ENCODE peak calls at places on chromosomes 16 and 17, in six cellular contexts. U, K, H, F, J and W are unnamed samples.

GRCh38 chr17:2335726-2336214 is 487 bp downstream of the TSR1 start:
- DNase-seq in K (no peak), F (peak), H (no peak), J (no peak), U (no peak), W (no peak)

GRCh38 chr17:59565959-59566324 is 532 bp downstream of the DHX40 start:
- DNase-seq in H (peak), F (peak), U (peak), J (no peak), K (peak), W (no peak)

GRCh38 chr17:4998027-4998665 is 396 bp downstream of the KIF1C start:
- DNase-seq in J (no peak), U (no peak), K (peak), F (no peak), H (peak), W (no peak)

GRCh38 chr16:52742052-52742451 is 195.1 kb upstream of the TOX3 start:
- DNase-seq in H (no peak), J (no peak), F (no peak), K (no peak), U (no peak), W (no peak)

GRCh38 chr17:43456661-43457361 is 27.0 kb upstream of the DHX8 start:
- DNase-seq in K (peak), F (peak), U (no peak), H (peak), J (no peak), W (peak)

GRCh38 chr17:73643846-73644144 is 450 bp downstream of the SDK2 start:
- DNase-seq in U (no peak), F (no peak), J (no peak), H (no peak), K (no peak), W (no peak)

GRCh38 chr16:30903596-30903995 is 7.2 kb downstream of the CTF1 start:
- DNase-seq in F (peak), K (peak), J (no peak), U (no peak), H (no peak), W (no peak)

GRCh38 chr16:50534958-50535357 is 13.2 kb upstream of the NKD1 start:
- DNase-seq in J (no peak), K (no peak), H (no peak), F (no peak), U (no peak), W (no peak)

GRCh38 chr16:75402821-75403475 is 30.4 kb downstream of the CFDP1 start:
- DNase-seq in U (no peak), H (no peak), F (peak), K (peak), J (no peak), W (no peak)

GRCh38 chr17:48970224-48970623 is 1.8 kb upstream of the GIP start:
- DNase-seq in U (no peak), H (no peak), F (peak), J (no peak), K (no peak), W (no peak)

GRCh38 chr16:17777461-17777863 is 306.7 kb upstream of the XYLT1 start:
- DNase-seq in U (no peak), H (no peak), F (peak), K (no peak), J (no peak), W (no peak)

GRCh38 chr16:62077998-62078397 is 41.8 kb upstream of the CDH8 start:
- DNase-seq in U (no peak), F (no peak), H (no peak), J (peak), K (no peak), W (no peak)

GRCh38 chr16:89395150-89396142 is 94.9 kb downstream of the ANKRD11 start:
- DNase-seq in J (no peak), K (peak), H (peak), U (no peak), F (peak), W (peak)

GRCh38 chr17:10751569-10751968 is 21.7 kb upstream of the TMEM220 start:
- DNase-seq in K (no peak), F (no peak), U (no peak), J (no peak), H (no peak), W (no peak)

GRCh38 chr17:57921342-57921741 is 33.9 kb downstream of the CUEDC1 start:
- DNase-seq in U (no peak), F (peak), J (no peak), H (peak), K (no peak), W (no peak)

GRCh38 chr17:8250101-8250500 is 1.0 kb downstream of the PFAS start:
- DNase-seq in J (no peak), F (no peak), U (no peak), K (no peak), H (no peak), W (no peak)

GRCh38 chr16:67245674-67246080 is 1.6 kb downstream of the FHOD1 start:
- DNase-seq in H (no peak), F (no peak), K (no peak), J (no peak), U (no peak), W (no peak)

GRCh38 chr16:66996324-66996982 is 8.1 kb downstream of the CES4A start:
- DNase-seq in J (no peak), K (peak), F (peak), H (peak), U (no peak), W (peak)

GRCh38 chr17:49972486-49973270 is 3.7 kb downstream of the DLX4 start:
- DNase-seq in J (no peak), K (no peak), U (no peak), F (no peak), H (no peak), W (no peak)

GRCh38 chr17:9298776-9299295 is 276.8 kb downstream of the STX8 start:
- DNase-seq in F (peak), H (no peak), J (no peak), U (no peak), K (no peak), W (no peak)